ENCODE peak calls at places on chromosomes 3 and 15, in eight cellular contexts. S is RWPE2; G is smooth muscle cell of the brain vasculature; H is stimulated activated CD8-positive, alpha-beta memory T cell treated with anti-CD3 and anti-CD28 coated beads, Interleukin-7, amount 100 ng/mL, for 24 hours; T is H54; E is fibroblast of lung; W is NCI-H510A treated with DMSO at 0.1 percent for 48 hours; X is DMS 273 treated with DMSO at 0.1 percent for 48 hours. J is an unnamed sample.

GRCh38 chr3:123347205-123347604 is 101.7 kb downstream of the ADCY5 start:
- DNase-seq in S (peak; percentile 9), G (no peak), H (no peak), T (no peak), E (no peak), W (no peak), X (no peak), J (no peak)

GRCh38 chr3:105505167-105505566 is 138.5 kb downstream of the ALCAM start:
- DNase-seq in S (no peak), G (no peak), H (no peak), T (no peak), E (no peak), W (no peak), X (no peak), J (no peak)

GRCh38 chr3:126211569-126211968 is 31.2 kb upstream of the ALDH1L1 start:
- DNase-seq in S (no peak), G (no peak), H (no peak), T (no peak), E (no peak), W (no peak), X (no peak), J (no peak)

GRCh38 chr3:108552267-108553159 is 36.7 kb downstream of the CIP2A start:
- DNase-seq in S (no peak), G (peak; percentile 21), H (no peak), T (no peak), E (peak; percentile 29), W (peak; percentile 14), X (no peak), J (peak; percentile 9)

GRCh38 chr3:11060500-11061251 is 68.1 kb downstream of the SLC6A1 start:
- DNase-seq in S (peak; percentile 75), G (peak; percentile 28), H (peak; percentile 17), T (peak; percentile 79), E (peak; percentile 50), W (peak; percentile 15), X (no peak), J (peak; percentile 71)

GRCh38 chr15:53869044-53869805 is 109.0 kb upstream of the UNC13C start:
- DNase-seq in S (no peak), G (no peak), H (no peak), T (peak; percentile 3), E (no peak), W (no peak), X (no peak), J (peak; percentile 16)

GRCh38 chr3:124032351-124032880 is 40.5 kb upstream of the ROPN1 start:
- DNase-seq in S (no peak), G (no peak), H (no peak), T (no peak), E (peak; percentile 37), W (peak; percentile 64), X (peak; percentile 78), J (no peak)

GRCh38 chr3:158642005-158642404 is 2.3 kb upstream of the GFM1 start:
- DNase-seq in S (no peak), G (no peak), H (no peak), T (no peak), E (no peak), W (no peak), X (no peak), J (no peak)

GRCh38 chr15:51202783-51203182 is 108.1 kb upstream of the TNFAIP8L3 start:
- DNase-seq in S (no peak), G (no peak), H (no peak), T (no peak), E (no peak), W (no peak), X (no peak), J (no peak)

GRCh38 chr3:134666466-134666865 is 15.6 kb upstream of the KY start:
- DNase-seq in S (no peak), G (no peak), H (no peak), T (peak; percentile 70), E (peak; percentile 44), W (no peak), X (no peak), J (no peak)

GRCh38 chr15:42955518-42955917 is 34.9 kb upstream of the TTBK2 start:
- DNase-seq in S (no peak), G (no peak), H (no peak), T (peak; percentile 25), E (peak; percentile 65), W (no peak), X (no peak), J (no peak)

GRCh38 chr3:41502461-41502860 is 303.2 kb downstream of the CTNNB1 start:
- DNase-seq in S (no peak), G (no peak), H (no peak), T (no peak), E (no peak), W (no peak), X (no peak), J (no peak)

GRCh38 chr15:89395461-89395875 is 60.8 kb upstream of the POLG start:
- DNase-seq in S (no peak), G (no peak), H (no peak), T (no peak), E (no peak), W (no peak), X (no peak), J (no peak)

GRCh38 chr15:99139276-99139675 is 34.4 kb downstream of the SYNM start:
- DNase-seq in S (no peak), G (no peak), H (no peak), T (no peak), E (no peak), W (no peak), X (no peak), J (no peak)

GRCh38 chr15:73709671-73710070 is 25.5 kb downstream of the CD276 start:
- DNase-seq in S (no peak), G (no peak), H (no peak), T (no peak), E (no peak), W (no peak), X (no peak), J (no peak)

GRCh38 chr3:116661196-116661595 is 48.4 kb upstream of the TUSC7 start:
- DNase-seq in S (no peak), G (no peak), H (no peak), T (no peak), E (no peak), W (no peak), X (no peak), J (no peak)

GRCh38 chr3:23668430-23668904 is 137.3 kb upstream of the UBE2E1 start:
- DNase-seq in S (no peak), G (peak; percentile 49), H (no peak), T (no peak), E (peak; percentile 94), W (no peak), X (no peak), J (peak; percentile 63)

GRCh38 chr3:108396336-108396735 is 100.0 kb downstream of the HHLA2 start:
- DNase-seq in S (no peak), G (peak; percentile 12), H (no peak), T (no peak), E (no peak), W (no peak), X (no peak), J (no peak)

GRCh38 chr3:20760981-20761380 is 575.0 kb upstream of the SGO1 start:
- DNase-seq in S (no peak), G (no peak), H (no peak), T (no peak), E (peak; percentile 22), W (no peak), X (no peak), J (no peak)

GRCh38 chr15:27241942-27242341 is 271.0 kb downstream of the GABRG3 start:
- DNase-seq in S (no peak), G (no peak), H (no peak), T (no peak), E (peak; percentile 70), W (no peak), X (no peak), J (no peak)

GRCh38 chr15:85329561-85330421 is 50.6 kb upstream of the AKAP13 start:
- DNase-seq in S (no peak), G (no peak), H (no peak), T (no peak), E (peak; percentile 51), W (no peak), X (no peak), J (peak; percentile 58)

GRCh38 chr3:128383316-128384235 is 83.1 kb downstream of the DNAJB8 start:
- DNase-seq in S (no peak), G (no peak), H (peak; percentile 16), T (peak; percentile 92), E (peak; percentile 39), W (peak; percentile 64), X (peak; percentile 46), J (peak; percentile 40)

GRCh38 chr3:24688446-24689148 is 193.9 kb upstream of the THRB start:
- DNase-seq in S (no peak), G (no peak), H (no peak), T (no peak), E (peak; percentile 77), W (no peak), X (no peak), J (peak; percentile 58)

GRCh38 chr15:25803541-25803940 is 59.6 kb downstream of the ATP10A start:
- DNase-seq in S (no peak), G (no peak), H (no peak), T (no peak), E (no peak), W (no peak), X (no peak), J (no peak)

GRCh38 chr3:20865811-20866210 is 679.8 kb upstream of the SGO1 start:
- DNase-seq in S (no peak), G (no peak), H (no peak), T (no peak), E (no peak), W (peak; percentile 9), X (no peak), J (no peak)

GRCh38 chr15:20340931-20341661 is 200.5 kb downstream of the GOLGA6L6 start:
- DNase-seq in S (peak; percentile 100), G (no peak), H (no peak), T (no peak), E (no peak), W (no peak), X (no peak), J (peak; percentile 35)

GRCh38 chr3:64368163-64369025 is 143.1 kb upstream of the PRICKLE2 start:
- DNase-seq in S (no peak), G (no peak), H (no peak), T (no peak), E (no peak), W (no peak), X (peak; percentile 57), J (no peak)

GRCh38 chr15:60328852-60329443 is 68.8 kb downstream of the ANXA2 start:
- DNase-seq in S (no peak), G (no peak), H (no peak), T (no peak), E (no peak), W (peak; percentile 12), X (no peak), J (peak; percentile 47)

GRCh38 chr3:168034152-168034928 is 61.4 kb downstream of the GOLIM4 start:
- DNase-seq in S (no peak), G (no peak), H (no peak), T (peak; percentile 31), E (peak; percentile 76), W (no peak), X (no peak), J (no peak)

GRCh38 chr3:172449468-172450149 is 1.4 kb upstream of the GHSR start:
- DNase-seq in S (no peak), G (no peak), H (no peak), T (no peak), E (peak; percentile 44), W (no peak), X (no peak), J (no peak)